ENCODE peak calls at places on chromosomes 7 and 10, in seven cellular contexts. One of them, this sample, is unnamed.

GRCh38 chr10:80382989-80383388 is 25.4 kb upstream of the PRXL2A start:
- DNase-seq in endodermal cell: peak
- DNase-seq in tibial nerve: peak
- DNase-seq in A549: peak
- DNase-seq in heart right ventricle: peak
- DNase-seq in B cell: peak
- DNase-seq in PC-9: peak
- DNase-seq in this sample: peak

GRCh38 chr10:109898666-109899577 is 24.4 kb downstream of the XPNPEP1 start:
- DNase-seq in B cell: no peak
- DNase-seq in A549: no peak
- DNase-seq in heart right ventricle: peak
- DNase-seq in endodermal cell: peak
- DNase-seq in tibial nerve: peak
- DNase-seq in PC-9: no peak
- DNase-seq in this sample: no peak

GRCh38 chr7:46385662-46386309 is 464.7 kb upstream of the IGFBP3 start:
- DNase-seq in A549: peak
- DNase-seq in tibial nerve: no peak
- DNase-seq in endodermal cell: no peak
- DNase-seq in B cell: no peak
- DNase-seq in heart right ventricle: no peak
- DNase-seq in PC-9: peak
- DNase-seq in this sample: no peak

GRCh38 chr7:24827589-24827988 is 70.3 kb upstream of the GSDME start:
- DNase-seq in A549: no peak
- DNase-seq in B cell: no peak
- DNase-seq in endodermal cell: no peak
- DNase-seq in heart right ventricle: no peak
- DNase-seq in PC-9: no peak
- DNase-seq in tibial nerve: no peak
- DNase-seq in this sample: no peak

GRCh38 chr7:2567663-2568238 is 9.0 kb downstream of the IQCE start:
- DNase-seq in B cell: no peak
- DNase-seq in heart right ventricle: peak
- DNase-seq in A549: no peak
- DNase-seq in tibial nerve: no peak
- DNase-seq in endodermal cell: peak
- DNase-seq in PC-9: no peak
- DNase-seq in this sample: peak

GRCh38 chr10:11237571-11237970 is 219.9 kb downstream of the CELF2 start:
- DNase-seq in A549: no peak
- DNase-seq in PC-9: no peak
- DNase-seq in heart right ventricle: no peak
- DNase-seq in endodermal cell: no peak
- DNase-seq in B cell: no peak
- DNase-seq in tibial nerve: no peak
- DNase-seq in this sample: no peak

GRCh38 chr10:77162697-77163096 is 474.9 kb downstream of the KCNMA1 start:
- DNase-seq in A549: no peak
- DNase-seq in endodermal cell: no peak
- DNase-seq in B cell: no peak
- DNase-seq in PC-9: peak
- DNase-seq in heart right ventricle: no peak
- DNase-seq in tibial nerve: no peak
- DNase-seq in this sample: no peak

GRCh38 chr10:62843591-62843990 is 27.4 kb upstream of the EGR2 start:
- DNase-seq in heart right ventricle: no peak
- DNase-seq in B cell: no peak
- DNase-seq in PC-9: no peak
- DNase-seq in tibial nerve: no peak
- DNase-seq in endodermal cell: no peak
- DNase-seq in A549: no peak
- DNase-seq in this sample: no peak

GRCh38 chr7:100604078-100604975 is 2.2 kb downstream of the PCOLCE start:
- DNase-seq in A549: peak
- DNase-seq in B cell: peak
- DNase-seq in endodermal cell: peak
- DNase-seq in PC-9: peak
- DNase-seq in tibial nerve: peak
- DNase-seq in heart right ventricle: peak
- DNase-seq in this sample: peak

GRCh38 chr7:123675092-123675473 is 19.4 kb downstream of the LMOD2 start:
- DNase-seq in A549: no peak
- DNase-seq in heart right ventricle: no peak
- DNase-seq in endodermal cell: no peak
- DNase-seq in PC-9: no peak
- DNase-seq in tibial nerve: no peak
- DNase-seq in B cell: no peak
- DNase-seq in this sample: no peak

GRCh38 chr10:95337761-95338160 is 47.0 kb upstream of the PDLIM1 start:
- DNase-seq in heart right ventricle: no peak
- DNase-seq in A549: no peak
- DNase-seq in tibial nerve: no peak
- DNase-seq in PC-9: no peak
- DNase-seq in B cell: no peak
- DNase-seq in endodermal cell: no peak
- DNase-seq in this sample: no peak

GRCh38 chr10:95337354-95337753 is 46.6 kb upstream of the PDLIM1 start:
- DNase-seq in heart right ventricle: no peak
- DNase-seq in A549: no peak
- DNase-seq in B cell: no peak
- DNase-seq in PC-9: no peak
- DNase-seq in endodermal cell: no peak
- DNase-seq in tibial nerve: no peak
- DNase-seq in this sample: no peak

GRCh38 chr10:95335933-95336699 is 45.3 kb upstream of the PDLIM1 start:
- DNase-seq in tibial nerve: no peak
- DNase-seq in endodermal cell: no peak
- DNase-seq in heart right ventricle: no peak
- DNase-seq in B cell: no peak
- DNase-seq in A549: no peak
- DNase-seq in PC-9: no peak
- DNase-seq in this sample: no peak

GRCh38 chr10:95334793-95335120 is 44.0 kb upstream of the PDLIM1 start:
- DNase-seq in tibial nerve: no peak
- DNase-seq in heart right ventricle: no peak
- DNase-seq in PC-9: no peak
- DNase-seq in B cell: no peak
- DNase-seq in A549: no peak
- DNase-seq in endodermal cell: no peak
- DNase-seq in this sample: no peak

DNA sequence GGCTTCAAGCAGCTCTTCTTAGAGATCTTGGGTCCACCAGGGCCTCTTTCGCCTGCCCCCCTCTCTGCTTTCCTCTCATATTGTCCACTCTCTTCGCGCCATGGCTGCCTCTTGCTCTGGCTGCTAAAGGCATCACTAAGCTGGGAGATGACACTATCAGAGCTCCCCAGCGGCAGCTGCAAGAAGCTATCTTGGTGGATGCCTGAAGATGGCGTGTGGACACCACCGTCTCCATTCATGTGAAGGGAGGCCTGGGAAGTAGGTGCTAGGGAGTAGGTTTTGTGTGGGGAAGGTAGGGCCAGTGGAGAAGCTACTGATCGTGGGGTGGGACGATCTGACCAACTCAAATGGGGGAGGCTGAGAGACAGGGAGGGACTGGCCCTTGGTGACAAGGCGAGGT is 45.9 kb upstream of the PDLIM1 start:
- DNase-seq in tibial nerve: no peak
- DNase-seq in B cell: no peak
- DNase-seq in PC-9: no peak
- DNase-seq in heart right ventricle: no peak
- DNase-seq in A549: no peak
- DNase-seq in endodermal cell: peak
- DNase-seq in this sample: no peak
- TF ChIP-seq CTCF in tibial nerve: no peak
- TF ChIP-seq CTCF in B cell: no peak
- TF ChIP-seq CTCF in PC-9: no peak
- TF ChIP-seq CTCF in heart right ventricle: no peak
- TF ChIP-seq CTCF in A549: no peak
- TF ChIP-seq CTCF in endodermal cell: peak
- TF ChIP-seq CTCF in this sample: no peak

DNA sequence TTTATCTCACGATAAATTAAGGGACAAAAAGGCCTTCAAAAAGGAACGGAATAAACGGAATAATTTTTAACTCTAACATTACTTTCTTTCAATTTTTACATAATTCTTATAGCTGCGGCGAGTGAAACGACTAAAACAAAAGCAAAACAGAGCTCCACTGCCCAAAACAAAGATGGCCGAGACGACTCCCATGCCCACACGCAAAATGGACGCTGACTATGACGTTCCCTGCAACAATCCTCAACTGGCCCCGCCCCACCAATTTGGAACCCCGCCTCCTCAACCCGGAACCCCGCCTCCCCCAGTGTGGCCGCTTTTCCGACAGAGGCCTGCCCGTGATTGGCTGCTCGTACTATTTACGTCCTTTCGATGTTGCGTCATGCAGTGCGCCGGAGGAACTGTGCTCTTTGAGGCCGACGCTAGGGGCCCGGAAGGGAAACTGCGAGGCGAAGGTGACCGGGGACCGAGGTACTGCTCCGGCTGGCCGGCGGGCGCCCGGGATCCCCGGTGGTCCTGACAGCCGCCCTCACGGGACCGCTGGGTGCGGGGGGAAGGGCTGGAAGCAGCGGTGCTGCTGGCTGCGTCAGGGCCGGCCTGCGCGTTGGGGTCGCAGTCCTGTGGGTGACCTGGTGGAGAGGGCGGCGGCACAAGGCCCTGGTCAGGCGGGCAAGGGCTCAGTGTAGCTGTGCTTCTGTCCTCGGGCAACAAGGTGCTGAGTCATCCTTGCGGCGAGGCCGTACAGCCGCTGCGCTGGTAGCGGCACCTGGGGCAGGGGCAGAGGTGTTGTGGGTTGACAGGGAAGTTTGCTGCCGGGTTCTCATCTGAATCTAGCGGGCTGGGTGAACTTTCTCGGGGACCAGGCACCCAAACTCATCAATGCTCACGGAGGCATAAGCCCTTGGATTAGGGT is at the start of gene GHITM:
- DNase-seq in PC-9: peak
- DNase-seq in A549: peak
- DNase-seq in B cell: peak
- DNase-seq in tibial nerve: peak
- DNase-seq in endodermal cell: peak
- DNase-seq in heart right ventricle: peak
- DNase-seq in this sample: peak
- TF ChIP-seq CTCF in PC-9: peak
- TF ChIP-seq CTCF in A549: no peak
- TF ChIP-seq CTCF in B cell: peak
- TF ChIP-seq CTCF in tibial nerve: peak
- TF ChIP-seq CTCF in endodermal cell: peak
- TF ChIP-seq CTCF in heart right ventricle: peak
- TF ChIP-seq CTCF in this sample: peak

DNA sequence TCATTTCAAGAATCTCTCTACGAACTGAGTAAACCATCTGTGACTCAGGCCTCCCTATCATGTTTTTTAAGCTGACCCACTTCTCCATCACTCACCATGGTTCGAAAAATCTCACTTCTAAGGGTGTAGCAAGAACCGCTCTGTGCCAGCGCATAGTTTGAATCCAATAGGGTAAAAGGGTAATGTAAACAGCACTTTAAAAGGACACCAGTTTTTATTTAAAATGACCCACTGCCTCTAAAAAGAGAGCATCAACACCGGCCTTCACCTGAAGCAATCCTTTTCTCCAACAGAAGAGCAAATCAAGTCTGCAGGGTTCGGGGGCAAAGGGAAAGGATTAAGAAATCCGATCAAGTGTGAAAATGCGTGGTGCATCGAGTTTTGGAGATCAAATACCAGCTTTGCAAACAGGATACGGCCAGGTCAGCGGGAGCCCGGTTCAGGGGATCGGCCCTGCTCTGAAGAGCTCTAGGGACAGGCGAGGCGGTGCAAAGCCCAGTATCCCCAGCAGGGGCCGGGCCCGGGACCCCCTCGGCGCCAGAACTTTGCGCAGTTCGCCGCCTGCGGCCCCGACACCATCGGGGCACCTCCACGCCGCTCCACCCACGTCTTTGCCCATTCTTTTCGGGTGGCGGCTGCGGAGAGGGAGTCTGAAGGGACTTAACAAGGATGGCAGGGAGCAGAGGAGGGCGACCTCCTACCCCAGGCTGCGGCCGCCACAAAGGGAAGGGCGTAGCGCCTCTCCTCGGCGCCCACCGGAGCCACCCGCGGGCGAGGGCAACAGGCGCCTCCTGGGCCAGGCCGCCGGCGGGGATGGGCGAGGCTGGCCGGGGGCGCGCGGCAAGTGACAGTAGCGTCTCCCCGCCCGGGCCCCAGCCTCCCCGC is 840 bp downstream of the NMT2 start:
- DNase-seq in A549: peak
- DNase-seq in heart right ventricle: peak
- DNase-seq in B cell: peak
- DNase-seq in PC-9: no peak
- DNase-seq in tibial nerve: peak
- DNase-seq in endodermal cell: peak
- DNase-seq in this sample: peak
- TF ChIP-seq CTCF in A549: no peak
- TF ChIP-seq CTCF in heart right ventricle: peak
- TF ChIP-seq CTCF in B cell: peak
- TF ChIP-seq CTCF in PC-9: peak
- TF ChIP-seq CTCF in tibial nerve: peak
- TF ChIP-seq CTCF in endodermal cell: peak
- TF ChIP-seq CTCF in this sample: peak

DNA sequence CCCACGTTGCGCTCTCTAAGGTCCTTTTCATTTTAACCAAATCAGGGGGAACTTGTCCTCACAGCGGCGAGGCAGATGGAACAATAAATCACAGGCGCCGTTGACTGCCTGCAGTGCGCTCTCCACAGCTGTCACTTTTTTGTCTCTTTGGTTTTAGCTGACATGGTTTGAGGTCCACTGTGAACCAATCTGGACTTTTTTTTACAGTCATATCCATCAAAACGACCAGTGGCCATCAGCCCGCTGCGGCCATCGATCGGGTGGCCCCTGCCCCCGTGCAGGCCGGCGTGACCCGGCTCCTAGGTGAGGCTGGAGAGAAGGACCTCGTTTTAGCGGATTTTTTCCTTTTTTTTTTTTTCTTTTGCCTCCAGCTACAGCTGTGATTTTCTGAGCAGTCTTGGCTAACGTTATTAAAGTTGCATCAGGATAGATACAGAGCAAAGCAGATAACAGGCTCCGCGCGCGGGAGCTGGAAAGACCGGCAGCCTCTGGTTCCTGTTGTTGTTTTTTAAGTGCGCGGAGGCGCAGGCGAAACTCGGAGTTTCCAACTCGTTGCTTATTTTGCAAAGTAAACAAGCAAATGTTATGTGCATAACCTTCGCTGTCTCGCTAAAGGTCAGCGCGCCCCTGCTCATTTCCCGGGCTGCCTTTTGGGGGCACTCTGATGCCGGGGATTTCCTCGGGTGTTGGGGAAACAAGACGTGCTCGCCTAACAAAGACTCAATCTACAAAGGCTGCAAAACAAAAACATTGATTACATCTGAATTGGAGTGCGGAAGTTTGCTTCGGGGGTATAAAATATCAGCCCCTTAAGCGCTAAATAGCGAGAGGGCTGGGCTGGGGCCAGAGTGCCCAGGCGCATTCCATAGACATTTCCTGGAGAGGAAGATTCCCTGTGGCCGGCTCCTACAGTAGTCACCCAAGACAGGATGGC is 414.9 kb upstream of the MKI67 start:
- DNase-seq in endodermal cell: peak
- DNase-seq in A549: no peak
- DNase-seq in heart right ventricle: peak
- DNase-seq in B cell: no peak
- DNase-seq in PC-9: no peak
- DNase-seq in tibial nerve: no peak
- DNase-seq in this sample: no peak
- TF ChIP-seq CTCF in endodermal cell: peak
- TF ChIP-seq CTCF in A549: no peak
- TF ChIP-seq CTCF in heart right ventricle: peak
- TF ChIP-seq CTCF in B cell: no peak
- TF ChIP-seq CTCF in PC-9: no peak
- TF ChIP-seq CTCF in tibial nerve: no peak
- TF ChIP-seq CTCF in this sample: no peak

This sample was measured in Calu3.